ENCODE peak calls at places on chromosomes 16 and 17, in six cellular contexts. One of them, this sample, is unnamed.

GRCh38 chr17:15963670-15964110 is 18.8 kb downstream of the ADORA2B start:
- DNase-seq in H9: no peak
- DNase-seq in psoas muscle: no peak
- DNase-seq in AG10803: no peak
- DNase-seq in mucosa of descending colon: no peak
- DNase-seq in fibroblast of mammary gland: peak
- DNase-seq in this sample: peak

GRCh38 chr16:27334874-27335273 is 21.1 kb downstream of the IL4R start:
- DNase-seq in fibroblast of mammary gland: peak
- DNase-seq in H9: no peak
- DNase-seq in psoas muscle: no peak
- DNase-seq in mucosa of descending colon: no peak
- DNase-seq in AG10803: no peak
- DNase-seq in this sample: peak

GRCh38 chr17:62605588-62605987 is 21.9 kb upstream of the MRC2 start:
- DNase-seq in H9: no peak
- DNase-seq in mucosa of descending colon: no peak
- DNase-seq in AG10803: no peak
- DNase-seq in fibroblast of mammary gland: no peak
- DNase-seq in psoas muscle: no peak
- DNase-seq in this sample: no peak

GRCh38 chr17:41278176-41278955 is 2.9 kb downstream of the KRTAP9-7 start:
- DNase-seq in psoas muscle: no peak
- DNase-seq in fibroblast of mammary gland: no peak
- DNase-seq in AG10803: no peak
- DNase-seq in mucosa of descending colon: no peak
- DNase-seq in H9: no peak
- DNase-seq in this sample: no peak

GRCh38 chr17:9121186-9121820 is 100.0 kb downstream of the NTN1 start:
- DNase-seq in H9: no peak
- DNase-seq in fibroblast of mammary gland: no peak
- DNase-seq in mucosa of descending colon: no peak
- DNase-seq in psoas muscle: no peak
- DNase-seq in AG10803: no peak
- DNase-seq in this sample: no peak

GRCh38 chr16:67425046-67425445 is 5.9 kb upstream of the HSD11B2 start:
- DNase-seq in H9: no peak
- DNase-seq in fibroblast of mammary gland: peak
- DNase-seq in psoas muscle: no peak
- DNase-seq in mucosa of descending colon: no peak
- DNase-seq in AG10803: peak
- DNase-seq in this sample: peak

GRCh38 chr17:5123343-5124124 is 7.7 kb downstream of the USP6 start:
- DNase-seq in fibroblast of mammary gland: no peak
- DNase-seq in H9: peak
- DNase-seq in AG10803: no peak
- DNase-seq in psoas muscle: no peak
- DNase-seq in mucosa of descending colon: peak
- DNase-seq in this sample: no peak

GRCh38 chr16:84237994-84238750 is 1.6 kb downstream of the KCNG4 start:
- DNase-seq in psoas muscle: no peak
- DNase-seq in mucosa of descending colon: no peak
- DNase-seq in fibroblast of mammary gland: no peak
- DNase-seq in AG10803: no peak
- DNase-seq in H9: no peak
- DNase-seq in this sample: no peak

GRCh38 chr17:45973099-45973838 is 25.8 kb upstream of the STH start:
- DNase-seq in AG10803: no peak
- DNase-seq in fibroblast of mammary gland: no peak
- DNase-seq in mucosa of descending colon: peak
- DNase-seq in H9: no peak
- DNase-seq in psoas muscle: peak
- DNase-seq in this sample: no peak

GRCh38 chr16:68310441-68311315 is at the start of the genes PRMT7 and SLC7A6OS:
- DNase-seq in H9: peak
- DNase-seq in psoas muscle: peak
- DNase-seq in AG10803: peak
- DNase-seq in mucosa of descending colon: peak
- DNase-seq in fibroblast of mammary gland: peak
- DNase-seq in this sample: peak

GRCh38 chr17:38867179-38867994 is 2.5 kb upstream of the LASP1 start:
- DNase-seq in mucosa of descending colon: no peak
- DNase-seq in H9: peak
- DNase-seq in AG10803: peak
- DNase-seq in fibroblast of mammary gland: peak
- DNase-seq in psoas muscle: peak
- DNase-seq in this sample: peak

GRCh38 chr17:40247926-40248495 is 28.9 kb downstream of the WIPF2 start:
- DNase-seq in AG10803: no peak
- DNase-seq in mucosa of descending colon: no peak
- DNase-seq in psoas muscle: no peak
- DNase-seq in H9: no peak
- DNase-seq in fibroblast of mammary gland: no peak
- DNase-seq in this sample: no peak

GRCh38 chr17:67620636-67621035 is 97.1 kb upstream of the NOL11 start:
- DNase-seq in H9: no peak
- DNase-seq in psoas muscle: no peak
- DNase-seq in AG10803: no peak
- DNase-seq in fibroblast of mammary gland: no peak
- DNase-seq in mucosa of descending colon: no peak
- DNase-seq in this sample: no peak

GRCh38 chr17:7112527-7113108 is 2.0 kb downstream of the ASGR2 start:
- DNase-seq in psoas muscle: no peak
- DNase-seq in AG10803: no peak
- DNase-seq in H9: no peak
- DNase-seq in fibroblast of mammary gland: no peak
- DNase-seq in mucosa of descending colon: no peak
- DNase-seq in this sample: no peak

GRCh38 chr17:30831257-30831656 is 509 bp upstream of the ATAD5 start:
- DNase-seq in mucosa of descending colon: no peak
- DNase-seq in fibroblast of mammary gland: peak
- DNase-seq in AG10803: peak
- DNase-seq in psoas muscle: no peak
- DNase-seq in H9: peak
- DNase-seq in this sample: peak

GRCh38 chr17:69323806-69324205 is 3.1 kb downstream of the ABCA5 start:
- DNase-seq in mucosa of descending colon: no peak
- DNase-seq in H9: no peak
- DNase-seq in AG10803: no peak
- DNase-seq in fibroblast of mammary gland: no peak
- DNase-seq in psoas muscle: no peak
- DNase-seq in this sample: no peak

GRCh38 chr17:42541041-42541833 is 5.2 kb downstream of the NAGLU start:
- DNase-seq in psoas muscle: no peak
- DNase-seq in mucosa of descending colon: no peak
- DNase-seq in fibroblast of mammary gland: no peak
- DNase-seq in H9: no peak
- DNase-seq in AG10803: no peak
- DNase-seq in this sample: no peak

GRCh38 chr17:78182504-78182903 is 4.3 kb downstream of the TK1 start:
- DNase-seq in mucosa of descending colon: no peak
- DNase-seq in psoas muscle: no peak
- DNase-seq in AG10803: no peak
- DNase-seq in fibroblast of mammary gland: no peak
- DNase-seq in H9: no peak
- DNase-seq in this sample: no peak

GRCh38 chr17:78185981-78186688 is 717 bp downstream of the TK1 start:
- DNase-seq in AG10803: peak
- DNase-seq in H9: no peak
- DNase-seq in psoas muscle: no peak
- DNase-seq in fibroblast of mammary gland: peak
- DNase-seq in mucosa of descending colon: peak
- DNase-seq in this sample: no peak

GRCh38 chr17:78184868-78185267 is 2.0 kb downstream of the TK1 start:
- DNase-seq in H9: no peak
- DNase-seq in psoas muscle: no peak
- DNase-seq in mucosa of descending colon: no peak
- DNase-seq in AG10803: no peak
- DNase-seq in fibroblast of mammary gland: no peak
- DNase-seq in this sample: no peak

GRCh38 chr17:78184311-78184710 is 2.5 kb downstream of the TK1 start:
- DNase-seq in AG10803: no peak
- DNase-seq in fibroblast of mammary gland: no peak
- DNase-seq in H9: no peak
- DNase-seq in mucosa of descending colon: no peak
- DNase-seq in psoas muscle: no peak
- DNase-seq in this sample: no peak

GRCh38 chr17:78186689-78187595 is at the start of the genes AFMID and TK1:
- DNase-seq in AG10803: peak
- DNase-seq in fibroblast of mammary gland: peak
- DNase-seq in mucosa of descending colon: peak
- DNase-seq in psoas muscle: peak
- DNase-seq in H9: peak
- DNase-seq in this sample: peak
- TF ChIP-seq CTCF in AG10803: peak
- TF ChIP-seq CTCF in fibroblast of mammary gland: peak
- TF ChIP-seq CTCF in mucosa of descending colon: peak
- TF ChIP-seq CTCF in psoas muscle: peak
- TF ChIP-seq CTCF in H9: peak
- TF ChIP-seq CTCF in this sample: peak

GRCh38 chr17:164536-165235 is 16.8 kb downstream of the DOC2B start:
- DNase-seq in psoas muscle: no peak
- DNase-seq in AG10803: peak
- DNase-seq in mucosa of descending colon: no peak
- DNase-seq in fibroblast of mammary gland: peak
- DNase-seq in H9: peak
- DNase-seq in this sample: peak

GRCh38 chr17:162689-163088 is 18.8 kb downstream of the DOC2B start:
- DNase-seq in mucosa of descending colon: no peak
- DNase-seq in fibroblast of mammary gland: no peak
- DNase-seq in AG10803: no peak
- DNase-seq in psoas muscle: no peak
- DNase-seq in H9: no peak
- DNase-seq in this sample: no peak

GRCh38 chr17:165939-166338 is 15.5 kb downstream of the DOC2B start:
- DNase-seq in psoas muscle: no peak
- DNase-seq in H9: no peak
- DNase-seq in AG10803: no peak
- DNase-seq in fibroblast of mammary gland: no peak
- DNase-seq in mucosa of descending colon: no peak
- DNase-seq in this sample: no peak

GRCh38 chr17:161481-161880 is 20.0 kb downstream of the DOC2B start:
- DNase-seq in AG10803: no peak
- DNase-seq in fibroblast of mammary gland: no peak
- DNase-seq in H9: no peak
- DNase-seq in psoas muscle: no peak
- DNase-seq in mucosa of descending colon: no peak
- DNase-seq in this sample: no peak

DNA sequence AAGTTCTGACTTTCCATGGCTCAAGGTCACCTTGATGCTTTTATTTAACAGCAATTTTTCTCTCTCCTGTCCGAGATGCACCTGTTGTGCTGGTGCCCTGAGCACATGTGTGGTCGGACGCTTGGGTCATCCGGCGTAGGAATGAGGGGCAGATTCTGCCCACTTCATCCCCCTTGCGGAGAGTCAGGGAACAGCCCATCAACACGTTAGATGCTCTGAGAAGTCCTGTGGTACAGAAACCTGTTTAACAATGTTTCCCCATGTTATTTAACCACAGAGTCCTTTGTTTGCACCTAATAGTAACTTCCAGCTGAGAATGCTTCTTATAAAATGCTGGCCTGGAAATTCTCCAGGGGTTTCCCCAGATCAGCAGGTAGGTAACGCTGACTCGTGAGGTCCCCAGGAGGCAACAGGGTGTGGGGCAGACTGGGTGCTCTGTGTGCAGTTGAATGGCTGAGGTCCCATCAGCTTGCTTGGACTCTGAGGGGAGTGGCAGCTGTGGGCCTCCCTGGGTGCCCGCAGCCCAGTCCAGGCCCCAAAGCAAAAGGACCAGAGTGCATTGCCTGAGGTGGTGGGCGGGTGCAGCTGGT is 17.8 kb downstream of the DOC2B start:
- DNase-seq in mucosa of descending colon: no peak
- DNase-seq in H9: peak
- DNase-seq in AG10803: no peak
- DNase-seq in fibroblast of mammary gland: no peak
- DNase-seq in psoas muscle: no peak
- DNase-seq in this sample: peak
- TF ChIP-seq CTCF in mucosa of descending colon: no peak
- TF ChIP-seq CTCF in H9: peak
- TF ChIP-seq CTCF in AG10803: peak
- TF ChIP-seq CTCF in fibroblast of mammary gland: no peak
- TF ChIP-seq CTCF in psoas muscle: no peak
- TF ChIP-seq CTCF in this sample: peak

GRCh38 chr17:32490101-32490482 is 3.3 kb downstream of the CDK5R1 start:
- DNase-seq in H9: peak
- DNase-seq in fibroblast of mammary gland: no peak
- DNase-seq in AG10803: no peak
- DNase-seq in mucosa of descending colon: no peak
- DNase-seq in psoas muscle: no peak
- DNase-seq in this sample: no peak
- TF ChIP-seq CTCF in H9: no peak
- TF ChIP-seq CTCF in fibroblast of mammary gland: no peak
- TF ChIP-seq CTCF in AG10803: no peak
- TF ChIP-seq CTCF in mucosa of descending colon: no peak
- TF ChIP-seq CTCF in psoas muscle: no peak
- TF ChIP-seq CTCF in this sample: no peak

GRCh38 chr17:57945999-57946797 is 9.0 kb downstream of the CUEDC1 start:
- DNase-seq in mucosa of descending colon: no peak
- DNase-seq in AG10803: peak
- DNase-seq in fibroblast of mammary gland: peak
- DNase-seq in psoas muscle: no peak
- DNase-seq in H9: no peak
- DNase-seq in this sample: no peak
- TF ChIP-seq CTCF in mucosa of descending colon: no peak
- TF ChIP-seq CTCF in AG10803: no peak
- TF ChIP-seq CTCF in fibroblast of mammary gland: no peak
- TF ChIP-seq CTCF in psoas muscle: no peak
- TF ChIP-seq CTCF in H9: no peak
- TF ChIP-seq CTCF in this sample: no peak

DNA sequence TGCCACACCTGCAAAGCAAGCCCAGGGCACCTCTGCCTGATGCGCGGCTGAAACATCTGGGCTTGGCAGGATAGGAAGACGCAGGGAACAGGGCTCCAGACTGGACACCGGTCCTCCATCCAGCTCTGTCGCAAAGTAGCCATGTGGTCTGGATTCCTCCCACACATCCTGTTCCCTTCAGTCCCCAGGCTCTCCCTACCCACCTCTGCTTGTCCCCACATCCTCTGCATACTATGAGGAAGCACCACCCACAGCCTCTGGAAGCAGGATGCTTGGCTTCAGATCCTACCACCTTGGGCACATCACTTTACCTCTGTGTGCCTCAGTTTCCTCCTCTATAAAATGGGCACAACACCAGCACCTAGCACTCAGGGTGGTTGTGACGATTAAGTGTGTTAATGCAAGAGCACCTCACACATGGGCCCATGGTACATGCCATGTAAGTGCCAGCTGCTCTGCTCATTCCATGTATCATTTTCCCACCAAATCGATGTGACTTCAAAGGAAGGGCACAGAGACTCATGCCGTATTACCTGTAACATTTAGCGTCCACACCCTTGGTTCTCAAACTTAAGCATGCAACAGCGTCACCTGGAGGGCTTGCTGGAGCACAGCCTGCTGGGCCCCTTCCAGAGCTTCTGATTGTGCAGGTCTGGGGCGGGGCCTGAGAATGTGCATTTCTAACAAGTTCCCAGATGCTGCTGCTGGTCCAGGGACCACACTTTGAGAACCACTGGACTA is 138.6 kb upstream of the SDK2 start:
- DNase-seq in H9: peak
- DNase-seq in mucosa of descending colon: peak
- DNase-seq in fibroblast of mammary gland: no peak
- DNase-seq in AG10803: no peak
- DNase-seq in psoas muscle: no peak
- DNase-seq in this sample: no peak
- TF ChIP-seq CTCF in H9: peak
- TF ChIP-seq CTCF in mucosa of descending colon: no peak
- TF ChIP-seq CTCF in fibroblast of mammary gland: no peak
- TF ChIP-seq CTCF in AG10803: no peak
- TF ChIP-seq CTCF in psoas muscle: no peak
- TF ChIP-seq CTCF in this sample: no peak